ENCODE peak calls at places on chromosomes 4 and X, in five cellular contexts. I is choroid plexus epithelial cell, S is fibroblast of mammary gland, M is lower leg skin, Q is NCI-H187. U is an unnamed sample.

GRCh38 chrX:10800776-10801175 is 180.4 kb upstream of the MID1 start:
- DNase-seq in S (no peak), Q (no peak), M (no peak), I (no peak), U (no peak)

GRCh38 chrX:2691543-2692220 is 587 bp downstream of the CD99 start:
- DNase-seq in Q (no peak), S (peak; percentile 50), M (peak; percentile 90), I (peak; percentile 50), U (peak; percentile 58)

GRCh38 chrX:129771266-129771995 is 8.3 kb upstream of the SASH3 start:
- DNase-seq in M (no peak), Q (no peak), S (no peak), I (no peak), U (no peak)

GRCh38 chr4:186074189-186074588 is 5.2 kb downstream of the TLR3 start:
- DNase-seq in M (no peak), S (no peak), I (peak; percentile 2), Q (no peak), U (no peak)

GRCh38 chr4:151022586-151022985 is 7.5 kb upstream of the LRBA start:
- DNase-seq in M (no peak), S (no peak), I (no peak), Q (no peak), U (no peak)

GRCh38 chr4:32094987-32095386 is 1374.8 kb downstream of the PCDH7 start:
- DNase-seq in Q (no peak), I (no peak), M (no peak), S (no peak), U (no peak)

GRCh38 chrX:148500428-148501120 is at the start of gene AFF2:
- DNase-seq in S (peak; percentile 2), Q (no peak), M (no peak), I (peak; percentile 5), U (peak; percentile 2)

GRCh38 chr4:19807505-19807904 is 444.2 kb upstream of the SLIT2 start:
- DNase-seq in M (no peak), I (peak; percentile 87), S (peak; percentile 55), Q (no peak), U (peak; percentile 61)

GRCh38 chrX:43880439-43880838 is 1.8 kb downstream of the MAOB start:
- DNase-seq in S (peak; percentile 6), Q (no peak), I (no peak), M (no peak), U (peak; percentile 20)

GRCh38 chrX:119147486-119147885 is 19.9 kb upstream of the KIAA1210 start:
- DNase-seq in I (no peak), M (peak; percentile 45), Q (no peak), S (no peak), U (no peak)

GRCh38 chr4:53905935-53906377 is 158.4 kb downstream of the CHIC2 start:
- DNase-seq in S (peak; percentile 78), Q (no peak), I (peak; percentile 82), M (no peak), U (peak; percentile 63)

GRCh38 chr4:122710434-122711308 is 21.8 kb upstream of the BBS12 start:
- DNase-seq in Q (no peak), S (peak; percentile 49), M (no peak), I (peak; percentile 47), U (no peak)

GRCh38 chr4:124435276-124435675 is 277.3 kb downstream of the ANKRD50 start:
- DNase-seq in M (no peak), S (no peak), I (peak; percentile 18), Q (no peak), U (no peak)

GRCh38 chrX:128156204-128156603 is 104.0 kb upstream of the ACTRT1 start:
- DNase-seq in Q (no peak), M (no peak), I (no peak), S (no peak), U (no peak)

GRCh38 chr4:111066887-111067286 is 444.0 kb upstream of the PITX2 start:
- DNase-seq in M (no peak), Q (no peak), I (peak; percentile 10), S (peak; percentile 57), U (no peak)

GRCh38 chr4:55445921-55446577 is 50.3 kb downstream of the TMEM165 start:
- DNase-seq in M (no peak), Q (no peak), I (peak; percentile 84), S (peak; percentile 83), U (no peak)

GRCh38 chr4:101232074-101232776 is 115.1 kb downstream of the PPP3CA start:
- DNase-seq in Q (no peak), I (peak; percentile 92), S (peak; percentile 82), M (no peak), U (peak; percentile 83)

GRCh38 chrX:39755152-39756032 is 342.4 kb downstream of the BCOR start:
- DNase-seq in S (peak; percentile 95), Q (no peak), M (peak; percentile 95), I (peak; percentile 93), U (peak; percentile 93)

GRCh38 chr4:158538176-158538575 is 16.5 kb downstream of the RXFP1 start:
- DNase-seq in Q (no peak), S (peak; percentile 56), I (peak; percentile 59), M (no peak), U (no peak)

GRCh38 chr4:126954537-126955291 is 678.0 kb upstream of the INTU start:
- DNase-seq in Q (no peak), I (no peak), S (no peak), M (no peak), U (no peak)

GRCh38 chrX:23887448-23887847 is 20.3 kb downstream of the APOO start:
- DNase-seq in S (no peak), M (no peak), I (no peak), Q (no peak), U (no peak)

GRCh38 chr4:104416725-104417363 is 77.8 kb downstream of the CXXC4 start:
- DNase-seq in Q (no peak), M (no peak), I (no peak), S (no peak), U (no peak)

GRCh38 chrX:135185795-135186443 is 14.7 kb upstream of the CT55 start:
- DNase-seq in Q (no peak), S (peak; percentile 57), I (peak; percentile 69), M (no peak), U (peak; percentile 69)

GRCh38 chrX:149837639-149838038 is 43.3 kb upstream of the MAGEA8 start:
- DNase-seq in S (no peak), M (no peak), I (no peak), Q (no peak), U (no peak)

GRCh38 chr4:128427832-128428366 is 140.3 kb upstream of the PGRMC2 start:
- DNase-seq in M (no peak), Q (no peak), I (peak; percentile 90), S (peak; percentile 79), U (peak; percentile 88)

U was measured in MCF 10A.